ENCODE peak calls at places on chromosomes 1 and 21, in ten cellular contexts. L, A, W, E, I, U, J, Z, G and H are unnamed samples.

GRCh38 chr1:41482001-41482765 is 2.3 kb downstream of the EDN2 start:
- DNase-seq in W (no peak), E (peak), A (no peak), L (no peak), U (no peak), I (no peak), G (no peak), Z (peak), J (no peak), H (no peak)

GRCh38 chr1:79760521-79760920 is 754.0 kb upstream of the ADGRL4 start:
- DNase-seq in A (no peak), E (peak), U (no peak), L (peak), J (no peak), I (no peak), G (no peak), Z (no peak), W (no peak), H (no peak)

GRCh38 chr1:24393892-24394291 is 19.7 kb downstream of the STPG1 start:
- DNase-seq in E (peak), A (no peak), U (no peak), L (no peak), J (peak), Z (no peak), G (peak), I (no peak), W (no peak), H (no peak)

GRCh38 chr1:158177705-158178450 is 2.8 kb upstream of the CD1D start:
- DNase-seq in E (peak), L (peak), W (peak), U (peak), I (peak), A (peak), Z (peak), G (peak), J (peak), H (no peak)

GRCh38 chr1:167755568-167756145 is 33.9 kb downstream of the MPZL1 start:
- DNase-seq in U (no peak), W (peak), I (no peak), G (no peak), A (no peak), E (no peak), Z (no peak), J (no peak), L (no peak), H (no peak)

GRCh38 chr21:37642493-37642892 is 273.8 kb downstream of the KCNJ6 start:
- DNase-seq in G (no peak), Z (no peak), A (peak), I (no peak), W (peak), E (no peak), J (peak), U (no peak), L (peak), H (no peak)

GRCh38 chr1:93616996-93617669 is 64.5 kb downstream of the BCAR3 start:
- DNase-seq in Z (no peak), A (no peak), E (peak), L (no peak), U (no peak), J (peak), W (no peak), I (no peak), G (peak), H (no peak)

GRCh38 chr1:165253818-165254254 is 102.7 kb downstream of the LMX1A start:
- DNase-seq in A (no peak), L (no peak), E (no peak), U (no peak), W (no peak), Z (no peak), G (no peak), I (no peak), J (no peak), H (no peak)

GRCh38 chr1:16293568-16293967 is 56.6 kb upstream of the CPLANE2 start:
- DNase-seq in J (no peak), U (no peak), A (no peak), I (no peak), W (no peak), G (no peak), Z (no peak), E (no peak), L (no peak), H (no peak)

GRCh38 chr1:179187708-179188471 is 41.6 kb downstream of the ABL2 start:
- DNase-seq in G (no peak), E (no peak), W (no peak), Z (no peak), A (no peak), J (no peak), U (no peak), L (no peak), I (no peak), H (no peak)

GRCh38 chr1:89844236-89844807 is 23.5 kb downstream of the LRRC8D start:
- DNase-seq in I (no peak), G (peak), A (peak), L (peak), W (no peak), U (no peak), Z (no peak), J (peak), E (no peak), H (no peak)

GRCh38 chr1:207518608-207519239 is 22.8 kb downstream of the CR1 start:
- DNase-seq in A (no peak), W (no peak), I (no peak), E (no peak), G (no peak), L (no peak), J (no peak), Z (no peak), U (no peak), H (no peak)

GRCh38 chr1:187001198-187001904 is 172.6 kb downstream of the PLA2G4A start:
- DNase-seq in J (peak), W (no peak), A (no peak), U (no peak), I (no peak), E (peak), Z (no peak), G (peak), L (peak), H (no peak)

GRCh38 chr1:217660353-217661062 is 29.4 kb downstream of the SPATA17 start:
- DNase-seq in U (no peak), J (peak), E (peak), I (no peak), G (peak), Z (no peak), L (peak), W (peak), A (peak), H (no peak)
- TF ChIP-seq CTCF in U (peak), J (peak), E (peak), I (peak), G (peak), Z (no peak), L (peak), W (peak), A (peak), H (no peak)

GRCh38 chr1:29687601-29688244 is 451.4 kb downstream of the PTPRU start:
- DNase-seq in A (no peak), Z (no peak), E (no peak), L (no peak), J (no peak), G (peak), W (no peak), U (no peak), I (no peak), H (no peak)

GRCh38 chr1:29688477-29689365 is 452.4 kb downstream of the PTPRU start:
- DNase-seq in A (peak), Z (no peak), E (peak), I (no peak), W (no peak), J (no peak), L (peak), U (no peak), G (peak), H (no peak)

GRCh38 chr1:29690156-29690555 is 453.8 kb downstream of the PTPRU start:
- DNase-seq in Z (no peak), L (no peak), G (no peak), E (no peak), J (no peak), A (no peak), I (peak), U (no peak), W (no peak), H (no peak)

GRCh38 chr1:29689372-29690030 is 453.2 kb downstream of the PTPRU start:
- DNase-seq in G (no peak), I (no peak), Z (no peak), A (no peak), J (no peak), L (no peak), U (no peak), E (no peak), W (no peak), H (no peak)

DNA sequence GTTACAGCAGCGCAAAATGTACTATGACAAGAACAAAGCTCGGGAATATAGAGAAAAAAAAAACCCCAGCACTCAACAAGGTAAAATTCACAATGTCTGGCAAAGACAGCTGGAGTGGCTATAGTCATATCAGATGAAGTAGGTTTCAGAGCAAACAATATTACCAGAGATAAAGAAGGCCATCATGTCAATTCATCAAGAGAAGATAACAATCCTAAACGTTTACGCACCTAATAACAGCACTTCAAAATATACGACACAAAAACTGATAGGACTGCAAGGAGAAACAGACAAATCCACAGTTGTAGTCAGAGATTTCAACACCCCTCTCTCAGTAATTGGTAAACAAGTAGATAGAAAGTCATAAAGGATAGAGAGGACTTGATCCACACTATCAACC is 455.2 kb downstream of the PTPRU start:
- DNase-seq in I (no peak), A (no peak), E (no peak), Z (no peak), W (no peak), U (no peak), J (no peak), L (no peak), G (no peak), H (no peak)
- TF ChIP-seq CTCF in I (no peak), A (no peak), E (no peak), Z (no peak), W (no peak), U (no peak), J (no peak), L (no peak), G (no peak), H (no peak)

GRCh38 chr1:29094954-29095353 is 28.7 kb downstream of the TMEM200B start:
- DNase-seq in A (no peak), U (no peak), I (no peak), E (no peak), J (no peak), W (no peak), G (no peak), Z (no peak), L (peak), H (no peak)
- TF ChIP-seq CTCF in A (no peak), U (no peak), I (no peak), E (no peak), J (no peak), W (no peak), G (no peak), Z (no peak), L (no peak), H (no peak)

DNA sequence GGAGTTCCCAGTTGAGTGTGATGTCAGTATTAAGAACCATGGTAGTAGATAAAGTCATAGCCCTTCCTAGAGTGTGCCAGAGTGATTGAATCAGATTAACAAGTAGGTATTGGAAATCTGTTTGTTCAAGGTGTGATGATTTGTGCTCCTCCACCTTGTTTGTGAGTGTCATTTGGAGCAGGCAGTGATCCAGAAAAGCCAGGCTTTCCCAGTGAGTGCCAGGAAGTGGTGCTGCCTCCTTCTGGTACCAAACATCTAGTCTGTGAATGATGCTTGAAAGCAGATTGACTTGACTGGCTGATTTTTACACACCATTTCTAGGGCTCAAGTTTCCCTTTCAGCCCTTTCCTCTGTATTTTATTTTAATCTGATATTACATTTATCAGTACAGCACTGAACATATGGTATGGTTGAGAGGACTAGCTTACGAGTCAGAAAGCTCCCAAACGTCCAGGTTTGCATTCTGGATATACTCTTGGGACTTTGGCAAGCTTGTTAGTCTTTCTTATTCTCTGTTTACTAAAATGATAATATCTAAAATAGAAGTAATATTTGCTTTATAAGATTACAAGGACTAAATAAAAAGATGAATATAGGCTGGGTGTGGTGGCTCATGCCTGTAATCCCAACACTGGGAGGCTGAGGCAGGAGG is 100.7 kb downstream of the PATJ start:
- DNase-seq in I (no peak), E (peak), A (no peak), L (peak), W (no peak), Z (no peak), J (peak), U (no peak), G (no peak), H (no peak)
- TF ChIP-seq CTCF in I (peak), E (peak), A (no peak), L (peak), W (no peak), Z (no peak), J (no peak), U (no peak), G (peak), H (no peak)

DNA sequence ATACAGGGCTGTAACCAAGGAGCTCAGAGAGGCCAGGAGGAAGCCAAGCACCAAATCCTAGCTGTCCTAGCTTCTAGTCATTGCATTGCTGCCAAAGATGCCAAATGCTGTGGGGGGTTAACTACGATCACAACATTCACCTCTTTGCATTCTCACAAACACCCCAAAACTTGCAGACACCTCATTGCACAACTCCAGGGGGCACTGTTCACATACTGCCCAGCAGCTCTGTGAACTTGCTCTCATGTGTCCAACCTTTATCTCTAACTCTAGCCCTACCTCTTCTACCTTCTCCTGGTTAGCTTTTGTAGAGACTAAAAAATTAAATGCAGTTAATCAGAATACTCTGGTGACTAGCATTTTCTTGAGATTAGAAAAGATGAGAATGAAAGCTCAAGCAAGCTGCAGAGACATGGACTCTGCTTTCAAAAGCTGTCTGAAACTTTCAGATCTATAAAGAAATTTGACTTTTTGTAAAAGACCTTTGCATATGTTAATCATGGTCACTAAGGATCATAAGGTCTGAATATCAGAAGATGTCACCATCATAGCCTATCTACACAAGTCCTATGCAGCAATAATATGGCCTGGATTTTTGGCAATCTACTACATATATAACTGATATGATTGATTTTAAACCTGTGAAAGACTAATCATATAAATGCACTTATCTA is 14.0 kb upstream of the KIF14 start:
- DNase-seq in A (no peak), L (no peak), E (no peak), W (no peak), G (no peak), I (no peak), U (no peak), J (peak), Z (no peak), H (no peak)
- TF ChIP-seq CTCF in A (no peak), L (peak), E (no peak), W (no peak), G (no peak), I (no peak), U (no peak), J (peak), Z (no peak), H (no peak)

GRCh38 chr1:156684227-156684782 is 7.1 kb upstream of the NES start:
- DNase-seq in J (no peak), E (no peak), I (no peak), W (no peak), Z (no peak), L (peak), U (no peak), G (peak), A (peak), H (no peak)
- TF ChIP-seq CTCF in J (no peak), E (no peak), I (no peak), W (no peak), Z (no peak), L (peak), U (no peak), G (no peak), A (peak), H (no peak)

GRCh38 chr1:9069324-9070100 is at the start of gene SLC2A5:
- DNase-seq in A (no peak), E (no peak), L (no peak), W (no peak), I (peak), U (peak), G (no peak), J (no peak), Z (no peak), H (no peak)

GRCh38 chr1:9068971-9069323 is 488 bp downstream of the SLC2A5 start:
- DNase-seq in I (no peak), U (no peak), Z (no peak), A (no peak), W (no peak), L (no peak), J (no peak), E (no peak), G (no peak), H (no peak)

GRCh38 chr1:9065213-9065751 is 4.2 kb downstream of the SLC2A5 start:
- DNase-seq in Z (no peak), E (no peak), I (peak), J (no peak), U (no peak), L (no peak), G (no peak), A (no peak), W (peak), H (no peak)

GRCh38 chr1:9070421-9071015 is 1.1 kb upstream of the SLC2A5 start:
- DNase-seq in U (no peak), A (no peak), W (no peak), J (no peak), I (no peak), Z (no peak), L (no peak), E (no peak), G (no peak), H (no peak)

GRCh38 chr1:9066945-9067807 is 2.3 kb downstream of the SLC2A5 start:
- DNase-seq in J (no peak), Z (peak), I (peak), E (peak), U (peak), A (no peak), G (peak), W (no peak), L (peak), H (no peak)
- TF ChIP-seq CTCF in J (no peak), Z (no peak), I (no peak), E (no peak), U (no peak), A (no peak), G (peak), W (peak), L (peak), H (no peak)